ENCODE peak calls at places on chromosomes 6 and 20, in eight cellular contexts. R, X, L, I, F, G, V and A are unnamed samples.
A peak's percentile ranks its signal among the peaks of the same experiment; 100 is the strongest.

GRCh38 chr20:44832724-44833123 is 22.4 kb upstream of the RIMS4 start:
- DNase-seq in R (peak; percentile 16), X (no peak), L (no peak), I (no peak), F (no peak), G (no peak), V (no peak), A (peak; percentile 40)

GRCh38 chr6:79750806-79751205 is 119.7 kb downstream of the SH3BGRL2 start:
- DNase-seq in R (no peak), X (no peak), L (no peak), I (no peak), F (no peak), G (no peak), V (no peak), A (no peak)

GRCh38 chr6:82270791-82271392 is 23.3 kb upstream of the IBTK start:
- DNase-seq in R (peak; percentile 21), X (no peak), L (peak; percentile 31), I (no peak), F (peak; percentile 43), G (no peak), V (no peak), A (no peak)

GRCh38 chr20:34096699-34097420 is 15.2 kb downstream of the EIF2S2 start:
- DNase-seq in R (no peak), X (no peak), L (no peak), I (no peak), F (no peak), G (no peak), V (no peak), A (no peak)

GRCh38 chr6:128516514-128516898 is 3.9 kb downstream of the PTPRK start:
- DNase-seq in R (no peak), X (no peak), L (no peak), I (no peak), F (no peak), G (no peak), V (no peak), A (no peak)

GRCh38 chr20:37396520-37397075 is 50.7 kb downstream of the SRC start:
- DNase-seq in R (no peak), X (no peak), L (no peak), I (no peak), F (peak; percentile 89), G (no peak), V (no peak), A (peak; percentile 85)

GRCh38 chr6:11386323-11386722 is 151.2 kb upstream of the TMEM170B start:
- DNase-seq in R (no peak), X (no peak), L (no peak), I (no peak), F (no peak), G (no peak), V (no peak), A (no peak)

GRCh38 chr20:38658879-38659612 is 57.4 kb downstream of the ARHGAP40 start:
- DNase-seq in R (peak; percentile 21), X (peak; percentile 21), L (peak; percentile 59), I (no peak), F (peak; percentile 47), G (no peak), V (no peak), A (peak; percentile 49)

GRCh38 chr6:114997813-114998292 is 655.0 kb upstream of the HS3ST5 start:
- DNase-seq in R (peak; percentile 8), X (no peak), L (no peak), I (no peak), F (no peak), G (no peak), V (no peak), A (no peak)

GRCh38 chr20:31698803-31699718 is 23.6 kb downstream of the BCL2L1 start:
- DNase-seq in R (peak; percentile 98), X (peak; percentile 71), L (no peak), I (peak; percentile 79), F (no peak), G (peak; percentile 67), V (peak; percentile 92), A (no peak)

GRCh38 chr6:90835584-90836212 is 248.8 kb upstream of the MAP3K7 start:
- DNase-seq in R (no peak), X (peak; percentile 35), L (no peak), I (no peak), F (no peak), G (peak; percentile 17), V (no peak), A (no peak)

GRCh38 chr6:131073577-131073976 is 10.5 kb upstream of the EPB41L2 start:
- DNase-seq in R (no peak), X (no peak), L (no peak), I (no peak), F (no peak), G (no peak), V (no peak), A (no peak)

GRCh38 chr20:49747707-49748524 is 34.2 kb upstream of the B4GALT5 start:
- DNase-seq in R (no peak), X (peak; percentile 62), L (no peak), I (peak; percentile 89), F (no peak), G (peak; percentile 66), V (peak; percentile 66), A (no peak)

GRCh38 chr6:42674780-42675179 is 47.6 kb downstream of the PRPH2 start:
- DNase-seq in R (no peak), X (no peak), L (no peak), I (no peak), F (no peak), G (no peak), V (no peak), A (no peak)

GRCh38 chr20:33319986-33320385 is 37.0 kb downstream of the BPIFB1 start:
- DNase-seq in R (no peak), X (no peak), L (no peak), I (no peak), F (no peak), G (no peak), V (no peak), A (no peak)

GRCh38 chr20:20677186-20677585 is 35.3 kb downstream of the RALGAPA2 start:
- DNase-seq in R (peak; percentile 63), X (no peak), L (no peak), I (no peak), F (no peak), G (no peak), V (no peak), A (no peak)

GRCh38 chr20:63327229-63327745 is 33.9 kb downstream of the CHRNA4 start:
- DNase-seq in R (no peak), X (no peak), L (no peak), I (no peak), F (no peak), G (no peak), V (no peak), A (no peak)

GRCh38 chr6:34235605-34236422 is 859 bp upstream of the HMGA1 start:
- DNase-seq in R (no peak), X (peak; percentile 75), L (peak; percentile 90), I (peak; percentile 81), F (peak; percentile 87), G (peak; percentile 70), V (peak; percentile 65), A (peak; percentile 82)

GRCh38 chr6:17096657-17097056 is 5.2 kb upstream of the STMND1 start:
- DNase-seq in R (no peak), X (no peak), L (no peak), I (no peak), F (no peak), G (no peak), V (no peak), A (no peak)

GRCh38 chr6:51303313-51303712 is 484.6 kb downstream of the TFAP2B start:
- DNase-seq in R (no peak), X (no peak), L (no peak), I (no peak), F (no peak), G (no peak), V (no peak), A (no peak)

GRCh38 chr6:163335671-163336545 is 78.6 kb upstream of the QKI start:
- DNase-seq in R (no peak), X (no peak), L (no peak), I (no peak), F (peak; percentile 76), G (no peak), V (peak; percentile 67), A (peak; percentile 36)

GRCh38 chr6:38570750-38571149 is 69.0 kb downstream of the BTBD9 start:
- DNase-seq in R (no peak), X (no peak), L (no peak), I (no peak), F (peak; percentile 3), G (no peak), V (no peak), A (no peak)
- TF ChIP-seq CTCF in R (peak; percentile 21), X (no peak), L (peak; percentile 71), I (no peak), F (peak; percentile 42), G (no peak), V (peak; percentile 24), A (peak; percentile 36)

GRCh38 chr6:133040025-133040838 is 200.9 kb upstream of the EYA4 start:
- DNase-seq in R (peak; percentile 6), X (peak; percentile 2), L (no peak), I (no peak), F (peak; percentile 12), G (no peak), V (no peak), A (no peak)
- TF ChIP-seq CTCF in R (peak; percentile 29), X (no peak), L (peak; percentile 36), I (no peak), F (peak; percentile 67), G (no peak), V (no peak), A (peak; percentile 21)

DNA sequence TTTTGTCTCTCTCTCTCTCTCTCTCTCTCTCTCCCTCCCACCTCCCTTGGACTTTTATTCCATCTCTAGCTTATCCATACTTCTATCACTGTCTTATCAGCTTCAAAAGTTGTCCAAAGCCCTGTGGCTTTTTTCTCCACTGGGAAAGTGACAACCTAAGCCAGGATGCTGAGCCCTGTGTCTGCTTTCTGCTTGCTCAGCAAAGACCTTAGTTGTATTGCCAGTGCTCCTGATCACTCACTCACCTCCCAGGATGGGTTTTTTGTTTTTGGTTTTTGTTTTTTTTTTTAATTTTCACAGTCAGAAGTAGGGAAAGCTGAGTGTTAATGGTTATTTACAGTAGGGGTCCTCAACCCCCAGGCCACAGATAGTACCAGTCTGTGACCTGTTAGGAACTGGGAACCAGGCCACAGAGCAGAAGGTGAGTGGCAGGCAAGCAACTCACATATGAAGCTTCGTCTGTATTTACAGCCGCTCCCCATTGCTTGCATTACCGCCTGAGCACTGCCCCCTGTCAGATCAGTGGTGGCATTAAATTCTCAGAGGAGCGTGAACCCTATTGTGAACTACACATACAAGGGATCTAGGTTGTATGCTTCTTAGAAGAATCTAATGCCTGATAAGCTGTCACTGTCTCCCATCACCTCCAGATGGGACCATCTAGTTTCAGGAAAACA is 125.0 kb upstream of the ID4 start:
- DNase-seq in R (no peak), X (no peak), L (no peak), I (no peak), F (no peak), G (no peak), V (no peak), A (no peak)
- TF ChIP-seq CTCF in R (no peak), X (no peak), L (no peak), I (no peak), F (no peak), G (no peak), V (no peak), A (no peak)

DNA sequence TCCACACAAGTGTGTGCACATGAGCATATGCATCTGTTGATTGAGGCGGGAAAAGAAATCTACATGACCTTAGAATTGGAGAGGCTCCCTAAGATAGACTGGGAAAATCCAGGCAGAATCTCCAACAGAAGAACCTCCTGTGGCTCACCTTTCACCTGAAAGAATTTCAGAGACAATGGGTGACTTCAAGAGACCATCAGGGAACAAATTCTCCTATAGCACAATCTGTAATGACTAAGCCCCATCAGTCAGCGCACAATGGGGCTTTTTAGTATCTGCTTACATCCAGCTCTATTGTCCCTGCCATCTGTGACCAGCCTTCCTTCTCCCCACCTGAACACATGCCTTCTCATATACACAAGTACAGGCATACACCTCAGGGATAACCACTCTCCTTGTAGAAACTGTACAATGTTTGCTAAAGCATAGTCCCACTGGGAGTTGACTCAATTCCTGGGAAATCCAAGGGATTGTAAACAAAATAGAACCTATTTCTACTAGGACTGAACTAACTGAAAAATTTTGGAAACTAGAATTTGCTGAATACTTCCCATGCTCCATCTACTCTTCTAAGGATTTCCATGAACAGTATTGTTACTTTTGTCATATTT is 150.8 kb upstream of the STXBP5 start:
- DNase-seq in R (peak; percentile 9), X (no peak), L (no peak), I (no peak), F (no peak), G (no peak), V (no peak), A (no peak)
- TF ChIP-seq CTCF in R (no peak), X (no peak), L (no peak), I (no peak), F (no peak), G (no peak), V (no peak), A (no peak)